ENCODE peak calls at places on chromosomes 5 and 9, in nine cellular contexts. One of them, this sample, is unnamed.

GRCh38 chr5:179606910-179607448 is 16.5 kb downstream of the HNRNPH1 start:
- DNase-seq in CD4-positive, alpha-beta T cell: no peak
- DNase-seq in coronary artery: no peak
- DNase-seq in central memory CD4-positive, alpha-beta T cell: no peak
- DNase-seq in NCI-H524 treated with DMSO at 0.1 percent for 48 hours: no peak
- DNase-seq in right cardiac atrium: no peak
- DNase-seq in WTC11: peak
- DNase-seq in pancreas: peak
- DNase-seq in A172: no peak
- DNase-seq in this sample: no peak

GRCh38 chr9:89525673-89526374 is 27.9 kb upstream of the SEMA4D start:
- DNase-seq in CD4-positive, alpha-beta T cell: no peak
- DNase-seq in coronary artery: no peak
- DNase-seq in central memory CD4-positive, alpha-beta T cell: no peak
- DNase-seq in NCI-H524 treated with DMSO at 0.1 percent for 48 hours: no peak
- DNase-seq in right cardiac atrium: no peak
- DNase-seq in WTC11: no peak
- DNase-seq in pancreas: no peak
- DNase-seq in A172: no peak
- DNase-seq in this sample: no peak

GRCh38 chr5:130386155-130386554 is 481.9 kb downstream of the CHSY3 start:
- DNase-seq in CD4-positive, alpha-beta T cell: no peak
- DNase-seq in coronary artery: no peak
- DNase-seq in central memory CD4-positive, alpha-beta T cell: no peak
- DNase-seq in NCI-H524 treated with DMSO at 0.1 percent for 48 hours: no peak
- DNase-seq in right cardiac atrium: no peak
- DNase-seq in WTC11: no peak
- DNase-seq in pancreas: no peak
- DNase-seq in A172: no peak
- DNase-seq in this sample: no peak

GRCh38 chr9:136975624-136976023 is 1.7 kb upstream of the PTGDS start:
- DNase-seq in CD4-positive, alpha-beta T cell: no peak
- DNase-seq in coronary artery: no peak
- DNase-seq in central memory CD4-positive, alpha-beta T cell: no peak
- DNase-seq in NCI-H524 treated with DMSO at 0.1 percent for 48 hours: no peak
- DNase-seq in right cardiac atrium: peak
- DNase-seq in WTC11: peak
- DNase-seq in pancreas: no peak
- DNase-seq in A172: peak
- DNase-seq in this sample: peak

GRCh38 chr5:95153581-95153980 is 131.3 kb downstream of the MCTP1 start:
- DNase-seq in CD4-positive, alpha-beta T cell: no peak
- DNase-seq in coronary artery: no peak
- DNase-seq in central memory CD4-positive, alpha-beta T cell: no peak
- DNase-seq in NCI-H524 treated with DMSO at 0.1 percent for 48 hours: no peak
- DNase-seq in right cardiac atrium: no peak
- DNase-seq in WTC11: no peak
- DNase-seq in pancreas: no peak
- DNase-seq in A172: no peak
- DNase-seq in this sample: no peak

GRCh38 chr5:61910771-61911170 is 395.2 kb upstream of the KIF2A start:
- DNase-seq in CD4-positive, alpha-beta T cell: no peak
- DNase-seq in coronary artery: no peak
- DNase-seq in central memory CD4-positive, alpha-beta T cell: no peak
- DNase-seq in NCI-H524 treated with DMSO at 0.1 percent for 48 hours: no peak
- DNase-seq in right cardiac atrium: no peak
- DNase-seq in WTC11: no peak
- DNase-seq in pancreas: no peak
- DNase-seq in A172: peak
- DNase-seq in this sample: no peak

GRCh38 chr9:88258012-88258411 is 119.7 kb upstream of the SPATA31C2 start:
- DNase-seq in CD4-positive, alpha-beta T cell: no peak
- DNase-seq in coronary artery: no peak
- DNase-seq in central memory CD4-positive, alpha-beta T cell: no peak
- DNase-seq in NCI-H524 treated with DMSO at 0.1 percent for 48 hours: no peak
- DNase-seq in right cardiac atrium: peak
- DNase-seq in WTC11: no peak
- DNase-seq in pancreas: no peak
- DNase-seq in A172: peak
- DNase-seq in this sample: peak

GRCh38 chr9:129458155-129458661 is 162.7 kb downstream of the C9orf50 start:
- DNase-seq in CD4-positive, alpha-beta T cell: peak
- DNase-seq in coronary artery: no peak
- DNase-seq in central memory CD4-positive, alpha-beta T cell: peak
- DNase-seq in NCI-H524 treated with DMSO at 0.1 percent for 48 hours: no peak
- DNase-seq in right cardiac atrium: no peak
- DNase-seq in WTC11: no peak
- DNase-seq in pancreas: no peak
- DNase-seq in A172: peak
- DNase-seq in this sample: peak

GRCh38 chr9:110069326-110070248 is 138.4 kb downstream of the C9orf152 start:
- DNase-seq in CD4-positive, alpha-beta T cell: no peak
- DNase-seq in coronary artery: no peak
- DNase-seq in central memory CD4-positive, alpha-beta T cell: no peak
- DNase-seq in NCI-H524 treated with DMSO at 0.1 percent for 48 hours: no peak
- DNase-seq in right cardiac atrium: peak
- DNase-seq in WTC11: no peak
- DNase-seq in pancreas: no peak
- DNase-seq in A172: peak
- DNase-seq in this sample: no peak

GRCh38 chr9:70093095-70093494 is 49.4 kb downstream of the MAMDC2 start:
- DNase-seq in CD4-positive, alpha-beta T cell: no peak
- DNase-seq in coronary artery: no peak
- DNase-seq in central memory CD4-positive, alpha-beta T cell: no peak
- DNase-seq in NCI-H524 treated with DMSO at 0.1 percent for 48 hours: no peak
- DNase-seq in right cardiac atrium: no peak
- DNase-seq in WTC11: no peak
- DNase-seq in pancreas: no peak
- DNase-seq in A172: no peak
- DNase-seq in this sample: no peak

GRCh38 chr5:1386274-1386717 is 41.4 kb upstream of the CLPTM1L start:
- DNase-seq in CD4-positive, alpha-beta T cell: peak
- DNase-seq in coronary artery: no peak
- DNase-seq in central memory CD4-positive, alpha-beta T cell: peak
- DNase-seq in NCI-H524 treated with DMSO at 0.1 percent for 48 hours: no peak
- DNase-seq in right cardiac atrium: peak
- DNase-seq in WTC11: peak
- DNase-seq in pancreas: peak
- DNase-seq in A172: no peak
- DNase-seq in this sample: no peak

GRCh38 chr5:18807256-18808193 is 1173.3 kb downstream of the TAF11L14 start:
- DNase-seq in CD4-positive, alpha-beta T cell: no peak
- DNase-seq in coronary artery: no peak
- DNase-seq in central memory CD4-positive, alpha-beta T cell: no peak
- DNase-seq in NCI-H524 treated with DMSO at 0.1 percent for 48 hours: no peak
- DNase-seq in right cardiac atrium: no peak
- DNase-seq in WTC11: no peak
- DNase-seq in pancreas: no peak
- DNase-seq in A172: peak
- DNase-seq in this sample: no peak

GRCh38 chr9:18666348-18666747 is 192.4 kb downstream of the ADAMTSL1 start:
- DNase-seq in CD4-positive, alpha-beta T cell: no peak
- DNase-seq in coronary artery: no peak
- DNase-seq in central memory CD4-positive, alpha-beta T cell: no peak
- DNase-seq in NCI-H524 treated with DMSO at 0.1 percent for 48 hours: no peak
- DNase-seq in right cardiac atrium: no peak
- DNase-seq in WTC11: no peak
- DNase-seq in pancreas: no peak
- DNase-seq in A172: no peak
- DNase-seq in this sample: no peak

GRCh38 chr5:82358454-82358853 is 80.3 kb upstream of the RPS23 start:
- DNase-seq in CD4-positive, alpha-beta T cell: no peak
- DNase-seq in coronary artery: no peak
- DNase-seq in central memory CD4-positive, alpha-beta T cell: no peak
- DNase-seq in NCI-H524 treated with DMSO at 0.1 percent for 48 hours: no peak
- DNase-seq in right cardiac atrium: no peak
- DNase-seq in WTC11: no peak
- DNase-seq in pancreas: no peak
- DNase-seq in A172: no peak
- DNase-seq in this sample: no peak

GRCh38 chr9:100466171-100466827 is 6.7 kb upstream of the TMEFF1 start:
- DNase-seq in CD4-positive, alpha-beta T cell: no peak
- DNase-seq in coronary artery: no peak
- DNase-seq in central memory CD4-positive, alpha-beta T cell: no peak
- DNase-seq in NCI-H524 treated with DMSO at 0.1 percent for 48 hours: no peak
- DNase-seq in right cardiac atrium: no peak
- DNase-seq in WTC11: no peak
- DNase-seq in pancreas: no peak
- DNase-seq in A172: no peak
- DNase-seq in this sample: no peak

GRCh38 chr5:8750100-8750499 is 795.8 kb downstream of the SEMA5A start:
- DNase-seq in CD4-positive, alpha-beta T cell: no peak
- DNase-seq in coronary artery: no peak
- DNase-seq in central memory CD4-positive, alpha-beta T cell: no peak
- DNase-seq in NCI-H524 treated with DMSO at 0.1 percent for 48 hours: no peak
- DNase-seq in right cardiac atrium: no peak
- DNase-seq in WTC11: no peak
- DNase-seq in pancreas: no peak
- DNase-seq in A172: no peak
- DNase-seq in this sample: no peak

GRCh38 chr5:42026446-42026845 is 101.4 kb downstream of the FBXO4 start:
- DNase-seq in CD4-positive, alpha-beta T cell: no peak
- DNase-seq in coronary artery: no peak
- DNase-seq in central memory CD4-positive, alpha-beta T cell: no peak
- DNase-seq in NCI-H524 treated with DMSO at 0.1 percent for 48 hours: no peak
- DNase-seq in right cardiac atrium: no peak
- DNase-seq in WTC11: no peak
- DNase-seq in pancreas: no peak
- DNase-seq in A172: no peak
- DNase-seq in this sample: no peak

GRCh38 chr9:115106642-115107041 is 11.3 kb downstream of the TNC start:
- DNase-seq in CD4-positive, alpha-beta T cell: no peak
- DNase-seq in coronary artery: no peak
- DNase-seq in central memory CD4-positive, alpha-beta T cell: no peak
- DNase-seq in NCI-H524 treated with DMSO at 0.1 percent for 48 hours: no peak
- DNase-seq in right cardiac atrium: no peak
- DNase-seq in WTC11: no peak
- DNase-seq in pancreas: no peak
- DNase-seq in A172: no peak
- DNase-seq in this sample: no peak

GRCh38 chr5:173326501-173326960 is 1.7 kb downstream of the STC2 start:
- DNase-seq in CD4-positive, alpha-beta T cell: no peak
- DNase-seq in coronary artery: no peak
- DNase-seq in central memory CD4-positive, alpha-beta T cell: no peak
- DNase-seq in NCI-H524 treated with DMSO at 0.1 percent for 48 hours: no peak
- DNase-seq in right cardiac atrium: no peak
- DNase-seq in WTC11: no peak
- DNase-seq in pancreas: no peak
- DNase-seq in A172: peak
- DNase-seq in this sample: no peak

GRCh38 chr5:93162201-93162654 is 418.8 kb downstream of the NR2F1-AS1 start:
- DNase-seq in CD4-positive, alpha-beta T cell: no peak
- DNase-seq in coronary artery: no peak
- DNase-seq in central memory CD4-positive, alpha-beta T cell: no peak
- DNase-seq in NCI-H524 treated with DMSO at 0.1 percent for 48 hours: peak
- DNase-seq in right cardiac atrium: no peak
- DNase-seq in WTC11: no peak
- DNase-seq in pancreas: no peak
- DNase-seq in A172: peak
- DNase-seq in this sample: no peak

GRCh38 chr9:18489861-18490260 is 15.9 kb downstream of the ADAMTSL1 start:
- DNase-seq in CD4-positive, alpha-beta T cell: no peak
- DNase-seq in coronary artery: no peak
- DNase-seq in central memory CD4-positive, alpha-beta T cell: no peak
- DNase-seq in NCI-H524 treated with DMSO at 0.1 percent for 48 hours: no peak
- DNase-seq in right cardiac atrium: no peak
- DNase-seq in WTC11: no peak
- DNase-seq in pancreas: no peak
- DNase-seq in A172: peak
- DNase-seq in this sample: no peak

GRCh38 chr5:112136773-112137172 is 282.3 kb downstream of the EPB41L4A start:
- DNase-seq in CD4-positive, alpha-beta T cell: no peak
- DNase-seq in coronary artery: no peak
- DNase-seq in central memory CD4-positive, alpha-beta T cell: no peak
- DNase-seq in NCI-H524 treated with DMSO at 0.1 percent for 48 hours: no peak
- DNase-seq in right cardiac atrium: no peak
- DNase-seq in WTC11: no peak
- DNase-seq in pancreas: no peak
- DNase-seq in A172: no peak
- DNase-seq in this sample: no peak

GRCh38 chr9:120619751-120620655 is 40.0 kb upstream of the CDK5RAP2 start:
- DNase-seq in CD4-positive, alpha-beta T cell: peak
- DNase-seq in coronary artery: no peak
- DNase-seq in central memory CD4-positive, alpha-beta T cell: peak
- DNase-seq in NCI-H524 treated with DMSO at 0.1 percent for 48 hours: peak
- DNase-seq in right cardiac atrium: peak
- DNase-seq in WTC11: peak
- DNase-seq in pancreas: no peak
- DNase-seq in A172: peak
- DNase-seq in this sample: peak

GRCh38 chr5:31854625-31855526 is 215.9 kb downstream of the PDZD2 start:
- DNase-seq in CD4-positive, alpha-beta T cell: peak
- DNase-seq in coronary artery: peak
- DNase-seq in central memory CD4-positive, alpha-beta T cell: no peak
- DNase-seq in NCI-H524 treated with DMSO at 0.1 percent for 48 hours: peak
- DNase-seq in right cardiac atrium: peak
- DNase-seq in WTC11: peak
- DNase-seq in pancreas: peak
- DNase-seq in A172: peak
- DNase-seq in this sample: peak

GRCh38 chr5:16727937-16728336 is 111.1 kb upstream of the RETREG1 start:
- DNase-seq in CD4-positive, alpha-beta T cell: no peak
- DNase-seq in coronary artery: no peak
- DNase-seq in central memory CD4-positive, alpha-beta T cell: no peak
- DNase-seq in NCI-H524 treated with DMSO at 0.1 percent for 48 hours: no peak
- DNase-seq in right cardiac atrium: no peak
- DNase-seq in WTC11: no peak
- DNase-seq in pancreas: no peak
- DNase-seq in A172: no peak
- DNase-seq in this sample: no peak

GRCh38 chr5:177434437-177434836 is 8.0 kb downstream of the GRK6 start:
- DNase-seq in CD4-positive, alpha-beta T cell: peak
- DNase-seq in coronary artery: no peak
- DNase-seq in central memory CD4-positive, alpha-beta T cell: peak
- DNase-seq in NCI-H524 treated with DMSO at 0.1 percent for 48 hours: no peak
- DNase-seq in right cardiac atrium: no peak
- DNase-seq in WTC11: no peak
- DNase-seq in pancreas: peak
- DNase-seq in A172: peak
- DNase-seq in this sample: no peak

GRCh38 chr5:111278824-111279504 is 54.8 kb downstream of the CAMK4 start:
- DNase-seq in CD4-positive, alpha-beta T cell: peak
- DNase-seq in coronary artery: no peak
- DNase-seq in central memory CD4-positive, alpha-beta T cell: peak
- DNase-seq in NCI-H524 treated with DMSO at 0.1 percent for 48 hours: no peak
- DNase-seq in right cardiac atrium: peak
- DNase-seq in WTC11: peak
- DNase-seq in pancreas: peak
- DNase-seq in A172: peak
- DNase-seq in this sample: peak

GRCh38 chr9:128115187-128116103 is 12.1 kb downstream of the PTGES2 start:
- DNase-seq in CD4-positive, alpha-beta T cell: no peak
- DNase-seq in coronary artery: no peak
- DNase-seq in central memory CD4-positive, alpha-beta T cell: no peak
- DNase-seq in NCI-H524 treated with DMSO at 0.1 percent for 48 hours: no peak
- DNase-seq in right cardiac atrium: peak
- DNase-seq in WTC11: no peak
- DNase-seq in pancreas: peak
- DNase-seq in A172: no peak
- DNase-seq in this sample: no peak

GRCh38 chr5:86070719-86071118 is 547.0 kb upstream of the COX7C start:
- DNase-seq in CD4-positive, alpha-beta T cell: no peak
- DNase-seq in coronary artery: no peak
- DNase-seq in central memory CD4-positive, alpha-beta T cell: no peak
- DNase-seq in NCI-H524 treated with DMSO at 0.1 percent for 48 hours: no peak
- DNase-seq in right cardiac atrium: no peak
- DNase-seq in WTC11: no peak
- DNase-seq in pancreas: no peak
- DNase-seq in A172: no peak
- DNase-seq in this sample: no peak

GRCh38 chr9:35521708-35522107 is 31.8 kb downstream of the RUSC2 start:
- DNase-seq in CD4-positive, alpha-beta T cell: no peak
- DNase-seq in coronary artery: no peak
- DNase-seq in central memory CD4-positive, alpha-beta T cell: no peak
- DNase-seq in NCI-H524 treated with DMSO at 0.1 percent for 48 hours: no peak
- DNase-seq in right cardiac atrium: no peak
- DNase-seq in WTC11: no peak
- DNase-seq in pancreas: no peak
- DNase-seq in A172: no peak
- DNase-seq in this sample: no peak

GRCh38 chr5:55960779-55961178 is 34.0 kb downstream of the IL6ST start:
- DNase-seq in CD4-positive, alpha-beta T cell: no peak
- DNase-seq in coronary artery: no peak
- DNase-seq in central memory CD4-positive, alpha-beta T cell: no peak
- DNase-seq in NCI-H524 treated with DMSO at 0.1 percent for 48 hours: no peak
- DNase-seq in right cardiac atrium: no peak
- DNase-seq in WTC11: no peak
- DNase-seq in pancreas: no peak
- DNase-seq in A172: no peak
- DNase-seq in this sample: no peak